ENCODE peak calls at places on chromosomes 13 and 19, in eight cellular contexts. T is H1, V is body of pancreas, K is HCT116, D is K562, C is heart left ventricle, B is tibial nerve, W is upper lobe of left lung. Z is an unnamed sample.

GRCh38 chr13:40653558-40654318 is 12.7 kb downstream of the FOXO1 start:
- DNase-seq in V (no peak), W (no peak), B (no peak), K (no peak), T (no peak), D (no peak), C (no peak), Z (no peak)

GRCh38 chr19:3793799-3794198 is 7.6 kb upstream of the MATK start:
- DNase-seq in B (no peak), D (no peak), C (no peak), W (no peak), T (no peak), K (no peak), V (no peak), Z (no peak)

GRCh38 chr13:32047088-32047487 is 15.5 kb downstream of the FRY start:
- DNase-seq in C (no peak), B (no peak), T (no peak), V (no peak), K (no peak), W (no peak), D (no peak), Z (no peak)

GRCh38 chr19:16125738-16126495 is 14.2 kb downstream of the RAB8A start:
- DNase-seq in V (no peak), D (no peak), B (no peak), K (no peak), C (no peak), W (no peak), T (no peak), Z (no peak)

GRCh38 chr19:17929056-17929455 is 3.8 kb upstream of the CCDC124 start:
- DNase-seq in K (no peak), C (no peak), B (no peak), D (no peak), T (no peak), V (no peak), W (no peak), Z (no peak)

GRCh38 chr13:98771838-98772611 is 19.6 kb upstream of the SLC15A1 start:
- DNase-seq in B (no peak), C (no peak), W (no peak), V (peak; percentile 57), D (no peak), T (no peak), K (no peak), Z (no peak)

GRCh38 chr13:89486721-89487120 is 1815.5 kb downstream of the SLITRK5 start:
- DNase-seq in T (no peak), B (no peak), D (no peak), K (no peak), W (no peak), C (no peak), V (no peak), Z (no peak)

GRCh38 chr13:70339738-70340137 is 231.5 kb upstream of the KLHL1 start:
- DNase-seq in V (peak; percentile 54), W (no peak), T (peak; percentile 19), B (no peak), D (no peak), K (peak; percentile 6), C (no peak), Z (no peak)

GRCh38 chr13:23086951-23087350 is 93.8 kb upstream of the SGCG start:
- DNase-seq in D (no peak), W (no peak), C (no peak), T (no peak), V (no peak), B (no peak), K (no peak), Z (no peak)

GRCh38 chr19:44891016-44891882 is at the start of gene TOMM40:
- DNase-seq in D (peak; percentile 25), C (no peak), B (no peak), V (peak; percentile 100), K (no peak), W (no peak), T (no peak), Z (no peak)

GRCh38 chr19:36775768-36776167 is 3.2 kb upstream of the ZNF850 start:
- DNase-seq in D (no peak), T (peak; percentile 75), C (peak; percentile 36), B (no peak), W (no peak), V (peak; percentile 34), K (no peak), Z (peak; percentile 76)

GRCh38 chr13:76023644-76024043 is 387.5 kb downstream of the LMO7 start:
- DNase-seq in W (no peak), B (no peak), D (no peak), V (no peak), C (no peak), K (no peak), T (no peak), Z (no peak)

GRCh38 chr19:18062043-18062442 is 24.7 kb downstream of the IL12RB1 start:
- DNase-seq in T (no peak), K (no peak), B (no peak), C (no peak), D (no peak), V (no peak), W (no peak), Z (no peak)

GRCh38 chr19:6125571-6125989 is 9.9 kb upstream of the ACSBG2 start:
- DNase-seq in C (peak; percentile 57), V (peak; percentile 71), K (peak; percentile 88), T (peak; percentile 47), W (peak; percentile 73), D (peak; percentile 77), B (peak; percentile 41), Z (peak; percentile 88)

GRCh38 chr19:3276341-3276799 is 51.9 kb downstream of the CELF5 start:
- DNase-seq in W (peak; percentile 44), T (peak; percentile 95), B (no peak), C (no peak), V (peak; percentile 52), D (peak; percentile 83), K (peak; percentile 88), Z (peak; percentile 34)

GRCh38 chr13:34869737-34870136 is 72.3 kb upstream of the NBEA start:
- DNase-seq in D (no peak), B (no peak), V (no peak), W (no peak), T (no peak), K (no peak), C (no peak), Z (no peak)

DNA sequence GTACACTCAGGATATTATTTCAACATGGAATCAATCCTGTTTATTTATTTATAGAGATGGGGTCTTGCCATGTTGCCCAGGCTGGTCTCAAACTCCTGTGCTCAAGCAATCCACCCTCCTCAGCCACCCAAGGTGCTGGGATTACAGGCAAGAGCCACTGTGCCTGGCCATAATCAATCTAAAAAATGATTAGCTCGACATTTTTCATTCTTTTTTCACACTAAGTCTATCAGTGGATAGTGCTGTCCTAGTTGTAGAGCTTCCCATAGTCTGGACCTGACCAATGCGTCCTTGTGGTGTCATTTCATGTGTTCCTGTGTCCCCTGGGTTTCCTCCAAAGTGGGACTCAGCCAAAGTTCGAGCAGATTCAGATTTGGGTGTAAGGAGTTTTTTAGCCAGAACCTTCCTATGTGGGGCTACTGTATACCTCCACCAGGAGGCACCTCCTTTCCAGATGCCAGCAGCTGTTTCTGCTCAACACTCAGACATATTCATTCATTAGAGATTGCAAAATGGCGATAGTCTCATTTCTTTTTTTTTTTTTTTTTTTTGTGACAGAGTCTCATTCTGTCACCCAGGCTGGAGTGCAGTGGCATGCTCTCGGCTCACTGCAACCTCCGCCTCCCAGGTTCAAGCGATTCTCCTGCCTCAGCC is 61.1 kb downstream of the MAP4K1 start:
- DNase-seq in C (no peak), K (no peak), D (peak; percentile 43), B (no peak), W (no peak), T (no peak), V (no peak), Z (no peak)
- TF ChIP-seq CTCF in C (no peak), K (peak; percentile 33), D (peak; percentile 50), B (no peak), W (no peak), T (peak; percentile 34), V (no peak), Z (no peak)

DNA sequence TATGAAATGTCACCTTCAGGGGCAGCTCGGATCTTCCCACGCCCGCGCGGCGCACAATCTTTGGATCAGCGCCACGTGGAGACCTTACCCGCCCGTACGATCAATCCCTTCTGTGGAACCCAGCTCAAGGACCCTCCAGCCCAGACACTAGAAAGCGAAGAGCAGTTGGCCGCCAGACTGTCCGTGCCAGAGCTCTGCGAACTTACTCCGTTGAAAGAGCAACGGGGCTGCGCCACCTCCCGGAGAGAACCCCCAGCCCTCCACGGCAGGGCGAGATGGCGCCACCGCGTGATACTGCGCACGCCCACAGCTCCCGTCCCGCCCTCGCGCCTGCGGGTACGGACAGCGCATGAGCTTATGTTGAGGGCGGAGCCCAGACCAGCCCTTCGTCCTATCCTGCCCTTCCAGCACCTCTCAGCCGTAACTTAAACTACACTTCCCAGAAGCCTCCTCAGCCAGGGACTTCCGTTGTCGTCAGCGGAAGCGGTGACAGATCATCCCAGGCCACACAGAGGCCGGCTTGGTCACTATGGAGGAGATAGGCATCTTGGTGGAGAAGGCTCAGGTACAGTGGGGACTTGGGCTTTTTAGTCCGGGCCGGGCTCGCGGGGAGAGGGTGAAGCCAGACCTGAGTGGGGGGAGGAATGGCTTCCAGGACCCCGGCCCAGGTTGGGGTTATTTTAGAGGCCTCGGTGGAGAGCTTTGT is at the start of gene PSMC4:
- DNase-seq in D (peak; percentile 95), T (peak; percentile 97), K (peak; percentile 98), C (peak; percentile 99), B (peak; percentile 93), V (peak; percentile 98), W (peak; percentile 99), Z (peak; percentile 99)
- TF ChIP-seq POLR2A in D (peak; percentile 94), T (peak; percentile 82), K (peak; percentile 77), C (peak; percentile 42), B (peak; percentile 87), V (peak; percentile 92), W (peak; percentile 63), Z (no peak)

GRCh38 chr13:105050696-105051095 is 1484.8 kb downstream of the EFNB2 start:
- DNase-seq in W (no peak), C (no peak), D (no peak), B (no peak), V (no peak), K (no peak), T (no peak), Z (no peak)

GRCh38 chr13:105048685-105049084 is 1486.8 kb downstream of the EFNB2 start:
- DNase-seq in V (no peak), K (no peak), D (no peak), C (no peak), B (no peak), T (no peak), W (no peak), Z (no peak)

GRCh38 chr13:105047676-105048295 is 1487.7 kb downstream of the EFNB2 start:
- DNase-seq in W (no peak), B (no peak), K (no peak), T (no peak), D (no peak), V (no peak), C (no peak), Z (no peak)
- H3K4me3 ChIP-seq in W (no peak overlapping the region), B (no peak overlapping the region), K (no peak overlapping the region), T (no peak overlapping the region), D (no peak overlapping the region), V (no peak overlapping the region), C (no peak overlapping the region), Z (no peak overlapping the region)

GRCh38 chr19:48970923-48971395 is 5.8 kb downstream of the FTL start:
- DNase-seq in W (peak; percentile 87), K (no peak), T (no peak), B (peak; percentile 85), D (peak; percentile 78), C (peak; percentile 78), V (peak; percentile 85), Z (peak; percentile 95)

GRCh38 chr19:48977061-48977460 is 12.0 kb downstream of the FTL start:
- DNase-seq in W (no peak), T (no peak), V (no peak), B (no peak), C (no peak), K (no peak), D (no peak), Z (no peak)

GRCh38 chr19:48970139-48970766 is 5.1 kb downstream of the FTL start:
- DNase-seq in K (no peak), V (no peak), C (no peak), D (no peak), W (no peak), B (no peak), T (no peak), Z (no peak)

GRCh38 chr19:48975947-48976847 is 11.1 kb downstream of the FTL start:
- DNase-seq in T (no peak), K (no peak), D (peak; percentile 55), V (no peak), W (no peak), C (no peak), B (no peak), Z (no peak)
- TF ChIP-seq CTCF in T (no peak), K (no peak), D (no peak), V (no peak), W (no peak), C (no peak), B (no peak), Z (no peak)

Z was measured in lower leg skin.